ENCODE peak calls at places on chromosomes 5 and 9, in seven cellular contexts. W is OCI-LY7, H is right lobe of liver, Y is fibroblast of lung, X is foreskin keratinocyte, J is GM20000, V is foreskin fibroblast. B is an unnamed sample.

GRCh38 chr9:4489919-4490704 is at the start of gene SLC1A1:
- DNase-seq in H (peak), Y (peak), J (peak), V (peak), W (no peak), X (no peak), B (peak)

GRCh38 chr5:113776832-113777525 is 263.5 kb downstream of the YTHDC2 start:
- DNase-seq in W (no peak), Y (peak), V (no peak), X (no peak), J (no peak), H (no peak), B (no peak)

GRCh38 chr9:137506702-137507171 is 43.5 kb downstream of the PNPLA7 start:
- DNase-seq in W (no peak), H (no peak), J (no peak), V (peak), Y (peak), X (no peak), B (no peak)

GRCh38 chr9:38682713-38683112 is 37.2 kb downstream of the FAM240B start:
- DNase-seq in W (no peak), Y (peak), V (peak), X (peak), H (no peak), J (no peak), B (no peak)

GRCh38 chr5:134874831-134875655 is 872 bp downstream of the TXNDC15 start:
- DNase-seq in X (peak), W (peak), J (peak), V (peak), Y (peak), H (peak), B (peak)

GRCh38 chr9:120381839-120382238 is 198.1 kb downstream of the CDK5RAP2 start:
- DNase-seq in W (no peak), X (no peak), Y (no peak), H (no peak), V (no peak), J (no peak), B (no peak)

GRCh38 chr9:34628656-34629491 is at the start of gene ARID3C:
- DNase-seq in V (no peak), Y (no peak), H (peak), J (peak), W (no peak), X (no peak), B (peak)

GRCh38 chr9:37424204-37424685 is 1.7 kb downstream of the GRHPR start:
- DNase-seq in H (no peak), W (no peak), Y (no peak), V (no peak), J (no peak), X (no peak), B (no peak)

GRCh38 chr9:83956288-83957028 is 23.6 kb downstream of the HNRNPK start:
- DNase-seq in V (no peak), Y (peak), X (no peak), W (peak), J (peak), H (peak), B (peak)

DNA sequence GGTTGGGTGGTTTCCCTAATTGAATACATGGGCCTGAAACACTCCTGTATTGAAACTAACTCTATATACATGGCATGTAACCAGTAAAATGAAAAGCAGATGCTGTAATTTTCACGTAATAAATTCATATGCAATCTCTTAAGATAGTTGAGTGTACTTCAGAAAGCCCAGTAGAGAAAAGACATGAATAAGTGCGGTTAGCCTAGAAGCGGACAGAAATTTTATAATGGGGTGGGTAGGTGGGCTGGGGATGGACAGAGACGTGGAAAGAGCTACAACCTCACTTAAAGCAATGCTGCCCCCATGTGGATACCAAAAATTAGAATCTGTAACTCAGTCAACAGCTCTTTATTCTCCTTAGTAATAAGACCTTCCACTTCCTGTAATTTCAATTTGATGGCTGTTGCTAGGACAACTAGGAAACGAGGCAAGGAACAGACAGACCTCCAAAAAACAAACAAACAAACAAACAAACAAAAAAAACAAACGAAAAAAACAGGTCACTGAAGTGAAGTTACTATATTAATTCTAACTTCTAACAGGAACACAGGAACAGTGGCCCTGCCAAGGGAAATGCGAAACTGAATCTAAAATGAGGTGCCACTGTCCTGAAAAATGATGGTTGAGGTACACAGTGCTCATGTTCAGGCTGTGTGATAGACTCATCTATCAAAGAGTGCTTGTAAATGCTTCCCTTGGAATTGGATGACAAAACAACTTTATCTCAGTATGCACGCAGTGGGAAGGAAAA is 103.4 kb upstream of the GNA14 start:
- DNase-seq in J (peak), X (no peak), Y (peak), W (peak), H (no peak), V (peak), B (peak)
- TF ChIP-seq CTCF in J (peak), X (peak), Y (peak), W (peak), H (peak), V (peak), B (peak)

GRCh38 chr5:94693845-94694370 is 75.4 kb downstream of the SLF1 start:
- DNase-seq in Y (no peak), H (no peak), X (no peak), J (no peak), W (no peak), V (no peak), B (no peak)

GRCh38 chr5:94694671-94695070 is 76.2 kb downstream of the SLF1 start:
- DNase-seq in V (no peak), Y (peak), W (no peak), H (no peak), X (no peak), J (no peak), B (no peak)

GRCh38 chr5:94691947-94692346 is 73.5 kb downstream of the SLF1 start:
- DNase-seq in Y (peak), H (no peak), X (no peak), W (no peak), J (no peak), V (peak), B (no peak)

GRCh38 chr5:94692610-94693009 is 74.1 kb downstream of the SLF1 start:
- DNase-seq in V (no peak), Y (no peak), W (no peak), J (no peak), X (no peak), H (no peak), B (no peak)

GRCh38 chr5:94693043-94693822 is 74.8 kb downstream of the SLF1 start:
- DNase-seq in H (no peak), W (peak), Y (peak), V (peak), J (no peak), X (peak), B (no peak)
- TF ChIP-seq CTCF in H (peak), W (peak), Y (peak), V (peak), J (no peak), X (peak), B (no peak)

GRCh38 chr9:89428901-89429890 is 68.7 kb downstream of the SEMA4D start:
- DNase-seq in J (peak), W (peak), X (no peak), V (no peak), Y (no peak), H (no peak), B (peak)
- TF ChIP-seq CTCF in J (peak), W (peak), X (peak), V (peak), Y (no peak), H (no peak), B (peak)

GRCh38 chr5:38013107-38013506 is 173.3 kb upstream of the GDNF start:
- DNase-seq in J (no peak), H (no peak), W (no peak), V (no peak), Y (no peak), X (no peak), B (no peak)

GRCh38 chr5:38018011-38018410 is 178.2 kb upstream of the GDNF start:
- DNase-seq in J (no peak), X (no peak), Y (no peak), H (no peak), V (no peak), W (no peak), B (no peak)

GRCh38 chr5:38022621-38023020 is 182.8 kb upstream of the GDNF start:
- DNase-seq in H (no peak), J (no peak), V (no peak), W (no peak), Y (no peak), X (no peak), B (no peak)

GRCh38 chr5:38011641-38012188 is 171.9 kb upstream of the GDNF start:
- DNase-seq in W (no peak), J (no peak), H (no peak), X (no peak), Y (no peak), V (no peak), B (no peak)

DNA sequence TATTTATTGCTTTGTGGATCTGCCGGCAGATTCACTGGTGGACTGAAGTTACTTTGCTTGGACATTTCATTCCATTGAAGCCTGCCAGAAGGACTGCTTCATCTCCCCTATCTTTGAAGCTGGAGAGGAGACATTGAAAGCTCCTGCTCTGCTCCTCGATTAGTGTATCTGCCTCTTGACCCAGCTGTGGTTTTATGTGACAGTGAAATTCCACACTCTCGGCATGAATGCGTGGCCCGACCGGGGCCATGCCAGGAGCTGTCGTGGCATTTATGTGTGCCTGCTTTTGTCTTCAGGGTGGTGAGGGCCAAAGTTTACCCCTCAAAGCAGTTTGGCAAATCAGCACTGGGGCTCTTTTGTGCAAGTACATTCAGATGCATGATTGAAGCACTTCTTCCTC is 177.0 kb upstream of the GDNF start:
- DNase-seq in H (no peak), Y (no peak), W (no peak), X (no peak), J (no peak), V (no peak), B (no peak)
- TF ChIP-seq CTCF in H (no peak), Y (no peak), W (no peak), X (no peak), J (no peak), V (no peak), B (no peak)

DNA sequence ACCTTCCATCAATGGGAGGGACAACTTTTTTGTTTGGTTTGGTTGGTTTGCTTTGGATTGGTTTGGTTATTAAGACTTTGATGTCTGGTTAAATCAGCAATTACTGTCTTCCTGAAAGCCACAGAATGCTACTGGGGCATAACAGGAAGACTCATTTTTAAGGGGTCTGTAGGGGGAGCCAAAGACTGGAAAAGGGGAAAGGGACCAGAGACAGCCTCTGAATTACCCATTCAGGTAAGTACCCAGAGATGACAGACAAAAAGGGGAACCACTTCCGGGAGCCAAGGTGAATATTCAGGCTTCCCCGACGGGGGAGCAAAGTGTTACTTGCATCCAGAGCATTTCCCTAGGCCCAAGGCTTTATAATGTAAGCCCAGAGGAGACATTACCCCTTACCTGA is 4.6 kb upstream of the FEM1C start:
- DNase-seq in H (no peak), Y (no peak), J (peak), W (peak), V (no peak), X (no peak), B (peak)
- TF ChIP-seq CTCF in H (peak), Y (no peak), J (no peak), W (peak), V (no peak), X (peak), B (no peak)

GRCh38 chr5:23330726-23331125 is 176.7 kb upstream of the PRDM9 start:
- DNase-seq in Y (no peak), V (no peak), X (no peak), H (no peak), W (no peak), J (no peak), B (no peak)

GRCh38 chr5:23332650-23333251 is 174.7 kb upstream of the PRDM9 start:
- DNase-seq in H (no peak), V (no peak), Y (no peak), W (no peak), X (no peak), J (no peak), B (no peak)
- TF ChIP-seq CTCF in H (peak), V (no peak), Y (no peak), W (peak), X (peak), J (no peak), B (no peak)

DNA sequence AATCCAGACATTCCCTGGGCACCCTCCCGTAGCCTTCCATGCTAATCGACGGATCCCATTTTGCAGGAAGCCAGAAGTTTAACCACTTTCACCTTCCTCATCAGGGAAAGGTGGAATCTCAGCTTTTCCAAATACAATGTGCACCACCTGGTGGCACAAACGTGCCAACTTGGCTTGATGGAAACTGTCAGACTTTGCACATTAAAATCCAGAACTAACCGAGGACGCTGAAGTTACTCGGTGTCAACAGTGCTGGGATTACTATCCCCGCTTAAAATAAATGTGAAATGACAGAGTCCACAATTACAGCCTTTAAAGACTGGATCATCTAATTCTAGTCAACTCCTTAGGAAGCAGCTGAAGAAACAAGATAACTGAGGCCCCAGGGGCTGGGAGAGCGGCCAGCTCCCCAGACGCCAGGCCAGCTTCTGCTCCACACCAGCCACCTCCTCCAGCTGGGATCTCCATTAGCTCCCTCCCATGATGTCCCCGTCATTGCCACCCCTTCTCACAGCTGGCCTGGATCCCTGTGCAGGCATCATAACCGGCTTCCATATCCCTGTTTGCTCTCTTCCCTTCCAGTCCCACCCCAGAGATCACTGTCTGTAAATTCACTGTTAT is 50.2 kb upstream of the RETREG1 start:
- DNase-seq in X (no peak), H (no peak), J (no peak), Y (no peak), V (no peak), W (no peak), B (peak)
- TF ChIP-seq CTCF in X (peak), H (peak), J (peak), Y (peak), V (peak), W (peak), B (peak)

GRCh38 chr9:35811364-35812024 is 568 bp downstream of the SPAG8 start:
- DNase-seq in W (no peak), X (no peak), H (peak), V (no peak), Y (peak), J (no peak), B (no peak)

GRCh38 chr9:35812025-35812602 is at the start of gene SPAG8:
- DNase-seq in Y (peak), W (peak), H (peak), V (peak), J (peak), X (peak), B (peak)

GRCh38 chr9:35814841-35815543 is at the start of gene HINT2:
- DNase-seq in X (peak), V (peak), H (peak), J (peak), Y (peak), W (peak), B (peak)

GRCh38 chr9:35814106-35814840 is 569 bp downstream of the HINT2 start:
- DNase-seq in J (peak), X (no peak), H (peak), Y (peak), W (peak), V (peak), B (peak)

DNA sequence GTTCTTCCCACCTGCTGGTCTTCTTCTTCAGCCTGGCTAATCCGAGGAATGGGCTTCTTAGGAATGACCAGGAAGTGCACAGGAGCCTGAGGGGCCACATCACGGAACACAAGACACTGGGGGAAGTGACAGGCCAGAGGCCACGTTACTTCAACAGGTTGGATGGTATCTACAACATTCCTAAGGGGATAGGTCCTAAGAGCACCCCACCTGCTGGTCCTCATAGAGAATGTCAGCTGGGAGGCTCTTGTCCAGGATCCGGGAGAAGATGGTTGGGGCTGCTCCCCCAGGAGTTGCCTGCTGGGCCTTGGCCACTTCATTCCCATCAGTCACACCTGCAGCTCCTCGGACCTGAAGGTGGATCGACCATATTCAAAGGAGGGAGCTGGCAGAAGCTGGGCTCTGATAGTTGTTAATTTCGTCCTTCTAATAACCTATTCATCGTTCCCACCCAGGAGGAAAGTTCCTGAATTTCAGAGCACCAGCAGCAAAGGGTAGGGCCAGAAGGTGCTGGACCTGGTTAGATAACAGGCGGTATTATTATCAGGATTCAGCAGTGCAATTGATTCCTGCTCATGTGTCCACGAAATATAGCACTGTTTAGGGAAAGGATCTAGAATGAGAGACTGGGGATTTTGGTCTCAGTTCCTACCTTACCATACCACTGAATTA is 1.3 kb downstream of the HINT2 start:
- DNase-seq in X (no peak), Y (peak), H (no peak), J (no peak), W (peak), V (no peak), B (no peak)
- TF ChIP-seq CTCF in X (peak), Y (no peak), H (peak), J (no peak), W (peak), V (peak), B (no peak)

DNA sequence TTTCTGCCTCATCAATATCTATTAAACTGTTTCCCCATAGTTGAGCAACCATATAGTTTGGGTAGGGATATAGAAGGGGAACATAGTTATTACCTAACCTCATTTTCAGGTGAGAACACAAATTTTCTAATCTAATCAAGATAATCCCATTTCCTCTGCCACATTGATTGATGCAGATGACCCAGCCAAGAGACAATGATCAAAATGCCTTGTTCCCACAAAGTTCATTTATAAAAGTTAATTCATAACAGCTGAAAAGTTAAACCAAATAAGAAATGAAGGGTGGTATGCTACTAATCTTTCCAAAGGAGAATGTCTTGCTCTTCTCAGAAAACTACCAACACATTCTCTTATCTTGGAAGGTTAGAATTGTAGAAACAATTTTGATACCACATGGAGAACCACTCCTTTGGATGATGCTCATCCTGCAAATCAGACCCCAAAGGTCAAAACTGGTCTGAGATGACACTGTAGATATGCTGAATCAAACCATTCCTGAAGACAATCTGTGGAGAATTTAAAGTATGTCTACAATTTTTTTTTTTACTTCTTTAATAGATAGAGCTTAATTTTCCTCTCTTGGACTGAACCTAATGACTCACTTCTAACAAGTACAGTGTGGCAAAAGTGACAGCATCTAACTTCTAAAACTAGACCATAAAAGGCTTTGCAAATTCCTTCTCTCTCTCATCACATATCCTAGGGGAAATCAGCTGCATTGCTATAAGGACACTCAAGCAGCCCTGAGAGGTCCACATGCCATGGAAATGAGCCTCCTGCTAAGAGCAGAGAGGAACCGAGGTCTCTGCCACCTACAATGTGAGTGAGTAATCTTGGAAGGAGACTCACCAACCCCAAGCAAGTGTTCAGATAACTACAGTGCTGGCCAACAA is 586.7 kb upstream of the TUSC1 start:
- DNase-seq in X (peak), H (no peak), Y (peak), V (peak), J (no peak), W (no peak), B (no peak)
- TF ChIP-seq CTCF in X (no peak), H (no peak), Y (no peak), V (no peak), J (no peak), W (no peak), B (no peak)